ENCODE peak calls at places on chromosomes 3 and 15, in six cellular contexts. One of them, this sample, is unnamed.

GRCh38 chr15:80849308-80849707 is 70.1 kb downstream of the CEMIP start:
- DNase-seq in ovary: peak; percentile 58
- DNase-seq in sigmoid colon: no peak
- DNase-seq in tibial nerve: peak; percentile 10
- DNase-seq in body of pancreas: peak; percentile 22
- DNase-seq in endothelial cell of umbilical vein: no peak
- DNase-seq in this sample: peak; percentile 23

GRCh38 chr3:49500408-49501257 is 30.6 kb downstream of the DAG1 start:
- DNase-seq in ovary: peak; percentile 59
- DNase-seq in tibial nerve: peak; percentile 48
- DNase-seq in endothelial cell of umbilical vein: peak; percentile 79
- DNase-seq in sigmoid colon: peak; percentile 89
- DNase-seq in body of pancreas: peak; percentile 75
- DNase-seq in this sample: peak; percentile 90

GRCh38 chr3:25843332-25843731 is 53.4 kb downstream of the OXSM start:
- DNase-seq in body of pancreas: no peak
- DNase-seq in ovary: no peak
- DNase-seq in endothelial cell of umbilical vein: no peak
- DNase-seq in tibial nerve: no peak
- DNase-seq in sigmoid colon: no peak
- DNase-seq in this sample: no peak

GRCh38 chr3:183008303-183008702 is 28.0 kb upstream of the DCUN1D1 start:
- DNase-seq in tibial nerve: no peak
- DNase-seq in sigmoid colon: no peak
- DNase-seq in ovary: no peak
- DNase-seq in endothelial cell of umbilical vein: no peak
- DNase-seq in body of pancreas: no peak
- DNase-seq in this sample: no peak

GRCh38 chr3:72738752-72739520 is 109.3 kb downstream of the SHQ1 start:
- DNase-seq in sigmoid colon: no peak
- DNase-seq in tibial nerve: no peak
- DNase-seq in ovary: no peak
- DNase-seq in body of pancreas: peak; percentile 63
- DNase-seq in endothelial cell of umbilical vein: peak; percentile 37
- DNase-seq in this sample: no peak

GRCh38 chr3:150922611-150923010 is 17.4 kb upstream of the MINDY4B start:
- DNase-seq in endothelial cell of umbilical vein: no peak
- DNase-seq in body of pancreas: no peak
- DNase-seq in ovary: no peak
- DNase-seq in sigmoid colon: no peak
- DNase-seq in tibial nerve: no peak
- DNase-seq in this sample: no peak

GRCh38 chr15:91278956-91279355 is 178.9 kb downstream of the SV2B start:
- DNase-seq in sigmoid colon: no peak
- DNase-seq in body of pancreas: no peak
- DNase-seq in endothelial cell of umbilical vein: no peak
- DNase-seq in tibial nerve: no peak
- DNase-seq in ovary: no peak
- DNase-seq in this sample: no peak

GRCh38 chr3:64067510-64068346 is 44.4 kb upstream of the PSMD6 start:
- DNase-seq in ovary: no peak
- DNase-seq in endothelial cell of umbilical vein: no peak
- DNase-seq in sigmoid colon: no peak
- DNase-seq in body of pancreas: no peak
- DNase-seq in tibial nerve: no peak
- DNase-seq in this sample: no peak

GRCh38 chr15:66851226-66852063 is 149.4 kb downstream of the SMAD6 start:
- DNase-seq in endothelial cell of umbilical vein: peak; percentile 78
- DNase-seq in body of pancreas: peak; percentile 87
- DNase-seq in tibial nerve: peak; percentile 86
- DNase-seq in ovary: peak; percentile 89
- DNase-seq in sigmoid colon: peak; percentile 94
- DNase-seq in this sample: peak; percentile 77

GRCh38 chr3:132164469-132165092 is 129.8 kb upstream of the CPNE4 start:
- DNase-seq in tibial nerve: no peak
- DNase-seq in body of pancreas: peak; percentile 15
- DNase-seq in endothelial cell of umbilical vein: no peak
- DNase-seq in ovary: no peak
- DNase-seq in sigmoid colon: no peak
- DNase-seq in this sample: no peak

GRCh38 chr15:35514759-35515158 is 31.2 kb downstream of the DPH6 start:
- DNase-seq in endothelial cell of umbilical vein: peak; percentile 51
- DNase-seq in tibial nerve: no peak
- DNase-seq in body of pancreas: no peak
- DNase-seq in ovary: no peak
- DNase-seq in sigmoid colon: no peak
- DNase-seq in this sample: no peak

GRCh38 chr3:123194552-123194951 is 7.2 kb upstream of the SEC22A start:
- DNase-seq in body of pancreas: no peak
- DNase-seq in endothelial cell of umbilical vein: peak; percentile 20
- DNase-seq in sigmoid colon: no peak
- DNase-seq in ovary: no peak
- DNase-seq in tibial nerve: no peak
- DNase-seq in this sample: no peak

GRCh38 chr15:75650908-75651809 is 3.4 kb downstream of the SNX33 start:
- DNase-seq in endothelial cell of umbilical vein: peak; percentile 63
- DNase-seq in body of pancreas: peak; percentile 92
- DNase-seq in ovary: peak; percentile 47
- DNase-seq in tibial nerve: no peak
- DNase-seq in sigmoid colon: peak; percentile 80
- DNase-seq in this sample: peak; percentile 90

GRCh38 chr3:151903501-151903991 is 30.1 kb downstream of the SUCNR1 start:
- DNase-seq in sigmoid colon: no peak
- DNase-seq in ovary: no peak
- DNase-seq in endothelial cell of umbilical vein: peak; percentile 93
- DNase-seq in tibial nerve: no peak
- DNase-seq in body of pancreas: no peak
- DNase-seq in this sample: no peak

GRCh38 chr3:73448761-73449290 is 175.9 kb downstream of the PDZRN3 start:
- DNase-seq in tibial nerve: no peak
- DNase-seq in sigmoid colon: no peak
- DNase-seq in body of pancreas: no peak
- DNase-seq in ovary: no peak
- DNase-seq in endothelial cell of umbilical vein: no peak
- DNase-seq in this sample: no peak

GRCh38 chr3:116153174-116153573 is 292.1 kb downstream of the LSAMP start:
- DNase-seq in sigmoid colon: no peak
- DNase-seq in body of pancreas: no peak
- DNase-seq in ovary: no peak
- DNase-seq in endothelial cell of umbilical vein: no peak
- DNase-seq in tibial nerve: no peak
- DNase-seq in this sample: no peak

GRCh38 chr3:66934041-66934440 is 64.1 kb upstream of the KBTBD8 start:
- DNase-seq in body of pancreas: no peak
- DNase-seq in sigmoid colon: no peak
- DNase-seq in tibial nerve: no peak
- DNase-seq in ovary: no peak
- DNase-seq in endothelial cell of umbilical vein: no peak
- DNase-seq in this sample: no peak

GRCh38 chr3:171184372-171184771 is 157.9 kb upstream of the SLC2A2 start:
- DNase-seq in ovary: no peak
- DNase-seq in tibial nerve: no peak
- DNase-seq in endothelial cell of umbilical vein: no peak
- DNase-seq in sigmoid colon: no peak
- DNase-seq in body of pancreas: no peak
- DNase-seq in this sample: no peak

GRCh38 chr15:35090104-35090807 is 5.2 kb upstream of the NANOGP8 start:
- DNase-seq in tibial nerve: no peak
- DNase-seq in endothelial cell of umbilical vein: no peak
- DNase-seq in body of pancreas: no peak
- DNase-seq in sigmoid colon: no peak
- DNase-seq in ovary: no peak
- DNase-seq in this sample: no peak

GRCh38 chr3:58487140-58487886 is 4.6 kb upstream of the KCTD6 start:
- DNase-seq in tibial nerve: no peak
- DNase-seq in ovary: no peak
- DNase-seq in body of pancreas: peak; percentile 52
- DNase-seq in sigmoid colon: no peak
- DNase-seq in endothelial cell of umbilical vein: no peak
- DNase-seq in this sample: no peak

GRCh38 chr15:89110060-89110459 is 21.8 kb downstream of the ABHD2 start:
- DNase-seq in endothelial cell of umbilical vein: no peak
- DNase-seq in sigmoid colon: peak; percentile 38
- DNase-seq in tibial nerve: no peak
- DNase-seq in body of pancreas: no peak
- DNase-seq in ovary: no peak
- DNase-seq in this sample: no peak

GRCh38 chr3:192212335-192212734 is 515.0 kb downstream of the FGF12 start:
- DNase-seq in endothelial cell of umbilical vein: no peak
- DNase-seq in ovary: no peak
- DNase-seq in tibial nerve: no peak
- DNase-seq in body of pancreas: no peak
- DNase-seq in sigmoid colon: no peak
- DNase-seq in this sample: no peak

DNA sequence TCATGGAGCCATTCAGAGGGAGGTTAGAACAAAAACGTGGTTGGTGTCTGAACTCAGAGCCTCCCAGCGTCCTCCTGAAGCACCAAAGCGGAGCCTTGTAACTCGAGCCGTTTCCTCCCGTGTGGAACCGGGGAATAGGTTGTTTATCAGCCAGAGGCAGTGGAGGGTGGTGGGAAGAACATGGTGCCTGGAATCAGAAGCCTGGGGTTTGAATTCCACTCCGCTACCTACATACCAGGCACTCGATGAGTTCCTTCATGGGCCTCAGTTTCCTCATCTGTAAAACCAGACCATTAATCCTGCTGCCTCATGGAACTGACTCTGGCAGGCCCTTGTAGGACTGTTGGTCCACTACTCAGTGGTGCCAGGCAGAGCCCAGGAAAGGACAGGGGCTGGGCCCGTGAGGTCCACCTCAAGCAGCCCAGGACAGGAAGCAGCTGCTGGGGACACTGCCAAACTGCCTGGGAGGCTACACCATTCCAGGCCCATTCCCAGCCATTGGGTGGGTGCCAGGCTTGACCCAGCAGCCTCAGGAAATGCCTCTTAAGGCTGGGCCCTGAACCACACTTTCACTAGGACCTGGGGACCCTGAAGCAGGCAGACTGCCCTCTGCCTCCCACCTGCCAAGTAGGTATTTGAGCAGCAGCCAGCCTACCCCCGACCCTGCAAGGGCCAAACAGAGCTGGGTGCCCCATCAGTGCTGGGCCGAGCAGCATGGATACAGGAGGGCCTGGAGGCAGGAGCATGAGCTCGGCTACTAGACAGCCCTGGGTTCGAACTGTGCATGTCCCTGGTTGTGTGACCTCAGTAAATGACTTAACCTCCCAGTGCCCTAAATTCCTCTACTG is 33.4 kb downstream of the PRKCD start:
- DNase-seq in ovary: peak; percentile 51
- DNase-seq in body of pancreas: peak; percentile 60
- DNase-seq in endothelial cell of umbilical vein: peak; percentile 39
- DNase-seq in tibial nerve: no peak
- DNase-seq in sigmoid colon: peak; percentile 77
- DNase-seq in this sample: no peak
- TF ChIP-seq POLR2A in ovary: no peak
- TF ChIP-seq POLR2A in body of pancreas: no peak
- TF ChIP-seq POLR2A in endothelial cell of umbilical vein: no peak
- TF ChIP-seq POLR2A in tibial nerve: no peak
- TF ChIP-seq POLR2A in sigmoid colon: no peak
- TF ChIP-seq POLR2A in this sample: no peak

DNA sequence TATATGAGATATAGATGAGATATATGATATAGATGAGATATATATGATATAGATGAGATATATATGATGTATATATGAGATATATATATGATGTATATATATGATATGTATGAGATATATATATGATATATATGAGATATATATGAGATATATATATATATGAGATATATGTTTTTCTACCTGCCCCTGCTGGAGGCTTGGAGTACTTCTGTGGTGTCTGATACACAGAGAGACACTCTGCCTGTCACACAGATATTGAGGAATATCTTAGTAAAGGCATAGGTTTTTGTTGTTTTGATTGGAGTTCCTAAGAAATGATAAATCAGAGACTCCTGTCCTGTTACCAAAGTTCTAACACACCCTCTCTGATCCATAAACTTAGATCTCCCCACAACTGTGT is 43.0 kb downstream of the TMEM41A start:
- DNase-seq in body of pancreas: no peak
- DNase-seq in ovary: no peak
- DNase-seq in endothelial cell of umbilical vein: no peak
- DNase-seq in sigmoid colon: no peak
- DNase-seq in tibial nerve: no peak
- DNase-seq in this sample: no peak
- TF ChIP-seq POLR2A in body of pancreas: no peak
- TF ChIP-seq POLR2A in ovary: no peak
- TF ChIP-seq POLR2A in endothelial cell of umbilical vein: no peak
- TF ChIP-seq POLR2A in sigmoid colon: no peak
- TF ChIP-seq POLR2A in tibial nerve: no peak
- TF ChIP-seq POLR2A in this sample: no peak

GRCh38 chr3:10319251-10319650 is 1.7 kb downstream of the SEC13 start:
- DNase-seq in endothelial cell of umbilical vein: no peak
- DNase-seq in body of pancreas: no peak
- DNase-seq in ovary: no peak
- DNase-seq in sigmoid colon: no peak
- DNase-seq in tibial nerve: no peak
- DNase-seq in this sample: no peak
- TF ChIP-seq POLR2A in endothelial cell of umbilical vein: no peak
- TF ChIP-seq POLR2A in body of pancreas: no peak
- TF ChIP-seq POLR2A in ovary: no peak
- TF ChIP-seq POLR2A in sigmoid colon: no peak
- TF ChIP-seq POLR2A in tibial nerve: no peak
- TF ChIP-seq POLR2A in this sample: no peak

GRCh38 chr15:52287114-52287513 is 8.5 kb downstream of the MYO5C start:
- DNase-seq in sigmoid colon: no peak
- DNase-seq in endothelial cell of umbilical vein: no peak
- DNase-seq in body of pancreas: no peak
- DNase-seq in ovary: no peak
- DNase-seq in tibial nerve: no peak
- DNase-seq in this sample: no peak
- TF ChIP-seq POLR2A in sigmoid colon: no peak
- TF ChIP-seq POLR2A in endothelial cell of umbilical vein: no peak
- TF ChIP-seq POLR2A in body of pancreas: no peak
- TF ChIP-seq POLR2A in ovary: no peak
- TF ChIP-seq POLR2A in tibial nerve: no peak
- TF ChIP-seq POLR2A in this sample: no peak

GRCh38 chr15:74635228-74635627 is 19.6 kb downstream of the CLK3 start:
- DNase-seq in sigmoid colon: no peak
- DNase-seq in body of pancreas: peak; percentile 67
- DNase-seq in endothelial cell of umbilical vein: peak; percentile 76
- DNase-seq in tibial nerve: peak; percentile 62
- DNase-seq in ovary: no peak
- DNase-seq in this sample: peak; percentile 44
- TF ChIP-seq POLR2A in sigmoid colon: no peak
- TF ChIP-seq POLR2A in body of pancreas: no peak
- TF ChIP-seq POLR2A in endothelial cell of umbilical vein: no peak
- TF ChIP-seq POLR2A in tibial nerve: no peak
- TF ChIP-seq POLR2A in ovary: no peak
- TF ChIP-seq POLR2A in this sample: no peak

DNA sequence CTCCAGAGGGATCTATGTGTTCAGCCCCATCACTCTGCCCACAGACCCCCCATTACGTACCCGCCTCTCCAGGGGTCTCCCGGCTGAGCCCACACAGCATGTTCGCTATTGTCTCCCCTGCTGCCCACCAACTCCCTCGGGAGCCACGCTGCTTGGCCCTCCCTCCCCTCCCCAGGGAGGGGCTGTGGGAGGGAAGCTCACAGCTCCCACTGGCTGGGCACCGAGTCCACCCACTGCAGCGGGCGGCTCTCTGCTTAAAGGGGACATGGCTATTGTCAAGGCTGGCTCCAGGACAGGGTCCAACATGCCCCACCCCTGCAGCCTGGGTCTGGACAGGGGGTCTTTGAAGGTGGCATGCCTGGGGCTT is at the start of gene GRIP2:
- DNase-seq in tibial nerve: no peak
- DNase-seq in endothelial cell of umbilical vein: no peak
- DNase-seq in sigmoid colon: no peak
- DNase-seq in body of pancreas: no peak
- DNase-seq in ovary: no peak
- DNase-seq in this sample: no peak
- TF ChIP-seq POLR2A in tibial nerve: no peak
- TF ChIP-seq POLR2A in endothelial cell of umbilical vein: no peak
- TF ChIP-seq POLR2A in sigmoid colon: no peak
- TF ChIP-seq POLR2A in body of pancreas: no peak
- TF ChIP-seq POLR2A in ovary: no peak
- TF ChIP-seq POLR2A in this sample: no peak